ENCODE peak calls at places on chromosomes 7 and 10, in seven cellular contexts. One of them, this sample, is unnamed.

GRCh38 chr10:47435081-47435480 is 48.8 kb downstream of the ANXA8 start:
- DNase-seq in uterus: no peak
- DNase-seq in GM06990: no peak
- DNase-seq in neural crest cell: no peak
- DNase-seq in WTC11: no peak
- DNase-seq in cardiac muscle cell: no peak
- DNase-seq in IMR-90: no peak
- DNase-seq in this sample: no peak

GRCh38 chr7:122544463-122544862 is 154.5 kb downstream of the RNF133 start:
- DNase-seq in IMR-90: no peak
- DNase-seq in GM06990: peak; percentile 30
- DNase-seq in neural crest cell: no peak
- DNase-seq in uterus: no peak
- DNase-seq in cardiac muscle cell: no peak
- DNase-seq in WTC11: no peak
- DNase-seq in this sample: no peak

GRCh38 chr7:150398108-150398964 is 19.2 kb downstream of the ZNF775 start:
- DNase-seq in cardiac muscle cell: no peak
- DNase-seq in IMR-90: no peak
- DNase-seq in GM06990: no peak
- DNase-seq in WTC11: peak; percentile 10
- DNase-seq in neural crest cell: no peak
- DNase-seq in uterus: no peak
- DNase-seq in this sample: no peak

GRCh38 chr10:4663162-4663992 is 162.6 kb upstream of the AKR1E2 start:
- DNase-seq in neural crest cell: no peak
- DNase-seq in GM06990: no peak
- DNase-seq in uterus: peak; percentile 89
- DNase-seq in cardiac muscle cell: peak; percentile 98
- DNase-seq in WTC11: no peak
- DNase-seq in IMR-90: peak; percentile 99
- DNase-seq in this sample: no peak

GRCh38 chr7:116399808-116400207 is 99.7 kb upstream of the CAV2 start:
- DNase-seq in neural crest cell: no peak
- DNase-seq in WTC11: no peak
- DNase-seq in IMR-90: peak; percentile 64
- DNase-seq in uterus: no peak
- DNase-seq in GM06990: no peak
- DNase-seq in cardiac muscle cell: peak; percentile 28
- DNase-seq in this sample: no peak

GRCh38 chr10:131890276-131891195 is 10.3 kb upstream of the PPP2R2D start:
- DNase-seq in uterus: no peak
- DNase-seq in neural crest cell: no peak
- DNase-seq in WTC11: no peak
- DNase-seq in IMR-90: no peak
- DNase-seq in GM06990: no peak
- DNase-seq in cardiac muscle cell: no peak
- DNase-seq in this sample: no peak

GRCh38 chr10:112242769-112243168 is 40.4 kb upstream of the TECTB start:
- DNase-seq in uterus: no peak
- DNase-seq in neural crest cell: no peak
- DNase-seq in IMR-90: no peak
- DNase-seq in WTC11: no peak
- DNase-seq in cardiac muscle cell: no peak
- DNase-seq in GM06990: no peak
- DNase-seq in this sample: no peak

GRCh38 chr7:45606050-45606449 is 31.9 kb downstream of the ADCY1 start:
- DNase-seq in uterus: no peak
- DNase-seq in neural crest cell: no peak
- DNase-seq in IMR-90: no peak
- DNase-seq in cardiac muscle cell: no peak
- DNase-seq in WTC11: no peak
- DNase-seq in GM06990: no peak
- DNase-seq in this sample: no peak

GRCh38 chr7:56092789-56093531 is at the start of gene PHKG1:
- DNase-seq in neural crest cell: no peak
- DNase-seq in WTC11: peak; percentile 36
- DNase-seq in cardiac muscle cell: peak; percentile 89
- DNase-seq in uterus: peak; percentile 75
- DNase-seq in GM06990: no peak
- DNase-seq in IMR-90: peak; percentile 81
- DNase-seq in this sample: no peak

GRCh38 chr10:68796609-68797008 is 30.7 kb upstream of the STOX1 start:
- DNase-seq in uterus: no peak
- DNase-seq in GM06990: no peak
- DNase-seq in cardiac muscle cell: no peak
- DNase-seq in IMR-90: peak; percentile 67
- DNase-seq in neural crest cell: no peak
- DNase-seq in WTC11: no peak
- DNase-seq in this sample: no peak

GRCh38 chr7:12385364-12385786 is 18.3 kb downstream of the VWDE start:
- DNase-seq in WTC11: no peak
- DNase-seq in GM06990: no peak
- DNase-seq in cardiac muscle cell: no peak
- DNase-seq in uterus: no peak
- DNase-seq in IMR-90: no peak
- DNase-seq in neural crest cell: no peak
- DNase-seq in this sample: no peak

GRCh38 chr7:12386237-12386839 is 17.3 kb downstream of the VWDE start:
- DNase-seq in GM06990: no peak
- DNase-seq in cardiac muscle cell: no peak
- DNase-seq in neural crest cell: no peak
- DNase-seq in uterus: no peak
- DNase-seq in WTC11: no peak
- DNase-seq in IMR-90: no peak
- DNase-seq in this sample: no peak

GRCh38 chr7:12391922-12392615 is 11.6 kb downstream of the VWDE start:
- DNase-seq in uterus: no peak
- DNase-seq in GM06990: no peak
- DNase-seq in WTC11: no peak
- DNase-seq in cardiac muscle cell: no peak
- DNase-seq in neural crest cell: no peak
- DNase-seq in IMR-90: no peak
- DNase-seq in this sample: no peak

DNA sequence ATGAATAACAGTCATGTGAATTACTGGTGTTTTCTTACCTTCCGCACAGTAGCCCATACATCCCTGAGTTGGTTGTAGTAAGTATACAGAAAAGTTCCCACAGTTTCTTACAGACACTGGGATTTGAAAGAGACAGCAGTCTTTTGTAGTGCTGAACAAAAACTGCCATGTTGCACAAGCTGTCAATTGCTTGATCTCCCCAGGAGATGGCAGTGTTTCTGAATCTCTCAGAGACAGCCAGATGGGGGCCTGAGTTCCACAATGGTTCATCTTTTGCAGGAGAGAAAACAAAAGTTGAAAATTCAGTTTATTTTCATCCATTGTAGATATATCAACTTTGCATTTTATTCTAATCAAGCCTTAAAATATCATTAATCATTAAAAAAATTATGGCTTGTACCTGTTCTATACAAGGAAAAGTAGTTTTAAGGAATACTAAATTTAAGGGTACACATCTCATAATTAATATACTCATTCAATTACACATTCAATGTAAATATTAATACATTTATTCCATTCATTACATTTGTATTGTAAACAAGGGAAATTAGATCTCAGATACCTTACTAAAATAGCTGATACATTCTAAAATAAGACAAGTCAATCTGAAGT is 14.5 kb downstream of the VWDE start:
- DNase-seq in GM06990: no peak
- DNase-seq in IMR-90: peak; percentile 61
- DNase-seq in WTC11: peak; percentile 65
- DNase-seq in neural crest cell: peak; percentile 45
- DNase-seq in cardiac muscle cell: peak; percentile 72
- DNase-seq in uterus: no peak
- DNase-seq in this sample: peak; percentile 65
- TF ChIP-seq CTCF in GM06990: peak; percentile 87
- TF ChIP-seq CTCF in IMR-90: peak; percentile 73
- TF ChIP-seq CTCF in WTC11: peak; percentile 62
- TF ChIP-seq CTCF in neural crest cell: peak; percentile 88
- TF ChIP-seq CTCF in cardiac muscle cell: peak; percentile 88
- TF ChIP-seq CTCF in uterus: peak; percentile 22
- TF ChIP-seq CTCF in this sample: peak; percentile 54

GRCh38 chr7:19988860-19989259 is 215.4 kb upstream of the TMEM196 start:
- DNase-seq in neural crest cell: no peak
- DNase-seq in IMR-90: no peak
- DNase-seq in GM06990: no peak
- DNase-seq in uterus: no peak
- DNase-seq in cardiac muscle cell: no peak
- DNase-seq in WTC11: no peak
- DNase-seq in this sample: no peak

GRCh38 chr7:19984231-19984632 is 210.8 kb upstream of the TMEM196 start:
- DNase-seq in neural crest cell: no peak
- DNase-seq in uterus: no peak
- DNase-seq in IMR-90: no peak
- DNase-seq in WTC11: peak; percentile 50
- DNase-seq in GM06990: no peak
- DNase-seq in cardiac muscle cell: no peak
- DNase-seq in this sample: peak; percentile 9

DNA sequence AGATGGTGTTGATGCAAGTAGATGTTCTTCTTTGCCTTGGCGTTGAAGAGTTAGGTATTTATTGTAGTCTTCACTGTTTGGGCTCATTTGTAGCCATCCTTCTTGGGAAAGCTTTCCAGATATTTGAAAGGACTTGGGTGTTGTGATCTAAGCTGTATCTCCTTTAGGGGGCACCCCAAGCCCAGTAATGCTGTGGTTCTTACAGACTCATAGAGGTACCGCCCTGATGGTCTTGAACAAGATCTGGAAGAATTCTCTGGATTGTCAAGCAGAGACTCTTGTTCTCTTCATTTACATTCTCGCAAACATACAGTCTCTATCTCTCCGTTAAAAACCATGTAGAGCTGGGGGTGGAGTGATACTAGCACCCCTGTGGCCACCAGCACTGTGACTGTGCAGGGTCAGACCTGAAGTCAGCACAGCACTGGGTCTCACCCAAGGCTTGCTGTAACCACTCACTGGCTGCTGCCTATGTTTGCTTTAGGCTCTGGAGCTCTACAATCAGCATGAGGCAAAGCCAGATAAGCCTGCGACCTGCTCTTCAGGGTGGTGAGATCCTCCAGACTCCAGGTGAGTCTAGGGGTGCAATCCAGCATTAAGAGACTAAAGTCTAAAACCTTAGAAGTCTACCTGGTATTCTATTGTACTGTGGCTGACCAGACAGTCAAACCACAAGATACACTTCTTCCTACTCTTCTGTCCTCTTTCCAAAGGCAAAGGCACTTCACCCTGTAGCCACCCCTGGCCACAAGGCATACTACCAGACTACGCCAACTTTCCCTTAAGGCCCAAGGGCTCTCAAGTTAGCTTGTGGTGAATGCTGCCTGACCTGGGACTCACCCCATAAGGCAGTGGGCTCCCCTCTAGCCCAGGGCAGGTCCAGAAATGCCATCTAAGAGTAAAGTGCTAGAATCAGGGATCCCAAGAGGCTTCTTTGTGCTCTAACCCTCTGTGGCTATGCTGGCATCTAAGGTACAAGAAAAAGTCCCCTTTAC is 209.7 kb upstream of the TMEM196 start:
- DNase-seq in uterus: peak; percentile 66
- DNase-seq in cardiac muscle cell: peak; percentile 82
- DNase-seq in IMR-90: peak; percentile 77
- DNase-seq in GM06990: no peak
- DNase-seq in WTC11: peak; percentile 74
- DNase-seq in neural crest cell: peak; percentile 11
- DNase-seq in this sample: peak; percentile 64
- TF ChIP-seq CTCF in uterus: peak; percentile 36
- TF ChIP-seq CTCF in cardiac muscle cell: peak; percentile 48
- TF ChIP-seq CTCF in IMR-90: peak; percentile 59
- TF ChIP-seq CTCF in GM06990: peak; percentile 41
- TF ChIP-seq CTCF in WTC11: no peak
- TF ChIP-seq CTCF in neural crest cell: peak; percentile 51
- TF ChIP-seq CTCF in this sample: no peak

DNA sequence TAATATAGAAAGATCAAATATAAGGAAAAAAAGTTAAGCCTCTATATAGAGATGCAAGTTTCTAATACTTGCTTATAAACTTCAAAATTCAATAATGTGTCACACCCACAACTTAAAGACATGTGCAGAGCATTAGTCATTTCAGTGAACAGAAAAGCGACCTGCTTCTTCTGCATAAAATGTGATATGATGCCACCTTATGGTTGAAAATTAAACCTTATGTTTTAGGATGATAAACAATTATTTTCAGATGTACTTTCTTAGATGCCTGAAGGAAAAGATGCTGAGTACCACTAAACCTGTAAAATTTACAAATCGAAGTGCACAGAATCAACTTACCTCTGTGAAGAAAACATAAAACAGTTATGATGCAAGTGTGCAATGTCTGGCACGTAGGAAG is 96.0 kb downstream of the MTERF1 start:
- DNase-seq in IMR-90: peak; percentile 61
- DNase-seq in GM06990: no peak
- DNase-seq in cardiac muscle cell: peak; percentile 81
- DNase-seq in neural crest cell: no peak
- DNase-seq in uterus: no peak
- DNase-seq in WTC11: no peak
- DNase-seq in this sample: no peak
- TF ChIP-seq CTCF in IMR-90: peak; percentile 48
- TF ChIP-seq CTCF in GM06990: peak; percentile 3
- TF ChIP-seq CTCF in cardiac muscle cell: peak; percentile 34
- TF ChIP-seq CTCF in neural crest cell: peak; percentile 70
- TF ChIP-seq CTCF in uterus: no peak
- TF ChIP-seq CTCF in WTC11: no peak
- TF ChIP-seq CTCF in this sample: no peak

GRCh38 chr7:96449094-96449493 is 127.2 kb upstream of the SLC25A13 start:
- DNase-seq in GM06990: no peak
- DNase-seq in WTC11: no peak
- DNase-seq in neural crest cell: no peak
- DNase-seq in cardiac muscle cell: no peak
- DNase-seq in IMR-90: no peak
- DNase-seq in uterus: no peak
- DNase-seq in this sample: no peak
- TF ChIP-seq CTCF in GM06990: no peak
- TF ChIP-seq CTCF in WTC11: no peak
- TF ChIP-seq CTCF in neural crest cell: no peak
- TF ChIP-seq CTCF in cardiac muscle cell: no peak
- TF ChIP-seq CTCF in IMR-90: no peak
- TF ChIP-seq CTCF in uterus: no peak
- TF ChIP-seq CTCF in this sample: no peak

This sample was measured in endothelial cell.